ENCODE peak calls at places on chromosomes 12 and 14, in ten cellular contexts. Y, K, P, I, U, C, G, Z, L and S are unnamed samples.
A peak's percentile ranks its signal among the peaks of the same experiment; 100 is the strongest.

GRCh38 chr14:32607399-32607798 is 278.3 kb downstream of the AKAP6 start:
- DNase-seq in Y (no peak), C (no peak), U (no peak), Z (no peak), L (no peak), G (no peak), K (no peak), I (peak; percentile 66), P (no peak), S (no peak)

GRCh38 chr14:50763386-50764007 is 67.5 kb downstream of the NIN start:
- DNase-seq in K (no peak), Y (peak; percentile 74), U (no peak), G (peak; percentile 63), I (no peak), L (no peak), P (peak; percentile 34), C (no peak), Z (no peak), S (peak; percentile 55)

GRCh38 chr12:90100619-90101018 is 392.0 kb upstream of the ATP2B1 start:
- DNase-seq in L (no peak), U (no peak), K (no peak), Z (no peak), G (no peak), C (no peak), I (no peak), Y (no peak), P (no peak), S (no peak)

GRCh38 chr14:92848941-92849340 is 54.8 kb downstream of the GOLGA5 start:
- DNase-seq in L (no peak), U (no peak), Y (no peak), Z (no peak), C (no peak), P (no peak), K (no peak), I (no peak), G (no peak), S (no peak)

GRCh38 chr12:52839706-52840105 is 5.6 kb upstream of the KRT79 start:
- DNase-seq in C (no peak), P (no peak), K (no peak), U (no peak), L (no peak), I (no peak), G (no peak), Y (no peak), Z (no peak), S (no peak)

GRCh38 chr14:38107216-38107631 is 100.5 kb upstream of the SSTR1 start:
- DNase-seq in U (no peak), I (no peak), Y (peak; percentile 20), L (no peak), P (no peak), K (no peak), C (no peak), G (no peak), Z (no peak), S (no peak)

GRCh38 chr14:64253672-64254071 is 40.5 kb downstream of the ESR2 start:
- DNase-seq in Y (peak; percentile 92), I (no peak), Z (no peak), G (no peak), K (no peak), P (no peak), C (no peak), U (peak; percentile 48), L (no peak), S (no peak)

GRCh38 chr14:69204753-69205152 is 13.5 kb downstream of the EXD2 start:
- DNase-seq in Z (no peak), Y (no peak), U (peak; percentile 70), C (no peak), G (no peak), I (no peak), P (no peak), L (no peak), K (no peak), S (no peak)

GRCh38 chr12:115752913-115753726 is 524.4 kb downstream of the MED13L start:
- DNase-seq in Y (peak; percentile 77), I (peak; percentile 77), G (no peak), Z (peak; percentile 75), P (peak; percentile 58), L (peak; percentile 47), U (peak; percentile 52), C (no peak), K (peak; percentile 28), S (peak; percentile 21)

GRCh38 chr14:60510976-60511599 is 2.1 kb downstream of the SIX6 start:
- DNase-seq in G (no peak), Z (peak; percentile 57), U (no peak), Y (no peak), K (no peak), P (no peak), L (no peak), C (no peak), I (no peak), S (no peak)

GRCh38 chr14:90402009-90402408 is 5.2 kb downstream of the CALM1 start:
- DNase-seq in I (no peak), U (no peak), L (no peak), P (no peak), K (no peak), C (no peak), Z (no peak), Y (no peak), G (no peak), S (no peak)

GRCh38 chr14:90398841-90399540 is 2.2 kb downstream of the CALM1 start:
- DNase-seq in G (no peak), Y (no peak), C (no peak), L (no peak), K (no peak), Z (no peak), U (no peak), I (no peak), P (no peak), S (no peak)

GRCh38 chr14:90399541-90400444 is 3.0 kb downstream of the CALM1 start:
- DNase-seq in P (peak; percentile 91), U (peak; percentile 78), L (peak; percentile 90), Y (peak; percentile 88), I (peak; percentile 94), G (peak; percentile 89), C (peak; percentile 93), K (peak; percentile 64), Z (peak; percentile 97), S (peak; percentile 84)

GRCh38 chr14:90403065-90403464 is 6.2 kb downstream of the CALM1 start:
- DNase-seq in Z (no peak), C (no peak), Y (no peak), I (no peak), K (no peak), P (no peak), G (no peak), U (no peak), L (no peak), S (no peak)

GRCh38 chr14:90400904-90401561 is 4.2 kb downstream of the CALM1 start:
- DNase-seq in C (no peak), K (no peak), L (no peak), Z (no peak), Y (no peak), P (no peak), U (peak; percentile 58), G (no peak), I (no peak), S (no peak)
- H3K4me1 ChIP-seq in C (peaks cover 53% of the 10 kb centered on the region), K (peaks cover 14% of the 10 kb centered on the region), L (peaks cover 51% of the 10 kb centered on the region), Z (peaks cover 20% of the 10 kb centered on the region), Y (peaks cover 4% of the 10 kb centered on the region), P (no peaks in the 10 kb centered on the region), U (peaks cover 36% of the 10 kb centered on the region), G (peaks cover 9% of the 10 kb centered on the region), I (peaks cover 3% of the 10 kb centered on the region), S (peaks cover 9% of the 10 kb centered on the region)

GRCh38 chr14:53932966-53933365 is 23.7 kb downstream of the BMP4 start:
- DNase-seq in G (no peak), K (no peak), P (no peak), I (no peak), C (no peak), U (no peak), Z (no peak), L (no peak), Y (no peak), S (no peak)

GRCh38 chr14:53943751-53944083 is 12.9 kb downstream of the BMP4 start:
- DNase-seq in U (no peak), G (no peak), L (no peak), P (no peak), K (no peak), I (no peak), Y (no peak), C (no peak), Z (no peak), S (no peak)

GRCh38 chr14:53934778-53935414 is 21.7 kb downstream of the BMP4 start:
- DNase-seq in G (no peak), P (no peak), Y (no peak), I (no peak), K (no peak), U (no peak), C (no peak), Z (no peak), L (no peak), S (no peak)

GRCh38 chr14:53942970-53943750 is 13.5 kb downstream of the BMP4 start:
- DNase-seq in I (no peak), C (no peak), Z (peak; percentile 92), K (no peak), U (no peak), Y (no peak), G (no peak), P (no peak), L (no peak), S (no peak)

GRCh38 chr14:53938126-53938671 is 18.4 kb downstream of the BMP4 start:
- DNase-seq in C (no peak), G (no peak), K (no peak), U (no peak), P (no peak), I (no peak), Y (no peak), L (no peak), Z (no peak), S (no peak)
- H3K27me3 ChIP-seq in C (no peaks in the 10 kb centered on the region), G (peaks cover 3% of the 10 kb centered on the region), K (no peaks in the 10 kb centered on the region), U (no peaks in the 10 kb centered on the region), P (no peaks in the 10 kb centered on the region), I (no peaks in the 10 kb centered on the region), Y (no peaks in the 10 kb centered on the region), L (no peaks in the 10 kb centered on the region), Z (peaks cover 11% of the 10 kb centered on the region), S (no peaks in the 10 kb centered on the region)

GRCh38 chr14:58238252-58239247 is 6.1 kb upstream of the PSMA3 start:
- DNase-seq in P (no peak), K (peak; percentile 16), Z (peak; percentile 60), Y (no peak), I (peak; percentile 32), U (peak; percentile 11), L (no peak), C (no peak), G (no peak), S (peak; percentile 46)

GRCh38 chr14:58243790-58244555 is 670 bp upstream of the PSMA3 start:
- DNase-seq in C (no peak), K (no peak), Y (no peak), G (no peak), L (no peak), Z (no peak), U (peak; percentile 36), P (no peak), I (peak; percentile 4), S (no peak)

GRCh38 chr14:58244556-58245387 is at the start of gene PSMA3:
- DNase-seq in C (peak; percentile 98), K (peak; percentile 90), G (peak; percentile 96), U (peak; percentile 98), Y (peak; percentile 95), L (peak; percentile 98), I (peak; percentile 98), P (peak; percentile 98), Z (peak; percentile 99), S (peak; percentile 98)

GRCh38 chr14:58239259-58240210 is 5.1 kb upstream of the PSMA3 start:
- DNase-seq in U (peak; percentile 46), C (peak; percentile 75), K (no peak), Z (peak; percentile 67), I (peak; percentile 71), L (peak; percentile 70), P (peak; percentile 79), Y (peak; percentile 64), G (peak; percentile 76), S (peak; percentile 83)
- TF ChIP-seq CTCF in U (no peak), C (no peak), K (no peak), Z (no peak), I (no peak), L (no peak), P (no peak), Y (no peak), G (no peak), S (no peak)

GRCh38 chr12:57232156-57232756 is 2.7 kb downstream of the SHMT2 start:
- DNase-seq in L (no peak), C (peak; percentile 35), Y (no peak), K (no peak), Z (no peak), G (peak; percentile 23), U (no peak), P (no peak), I (no peak), S (no peak)
- H3K4me1 ChIP-seq in L (peaks cover 10% of the 10 kb centered on the region), C (peaks cover 24% of the 10 kb centered on the region), Y (peaks cover 14% of the 10 kb centered on the region), K (peaks cover 61% of the 10 kb centered on the region), Z (peaks cover 52% of the 10 kb centered on the region), G (peaks cover 13% of the 10 kb centered on the region), U (peaks cover 9% of the 10 kb centered on the region), P (no peaks in the 10 kb centered on the region), I (peaks cover 12% of the 10 kb centered on the region), S (peaks cover 7% of the 10 kb centered on the region)